ENCODE peak calls at places on chromosomes 6 and 20, in seven cellular contexts. H is astrocyte, Y is pancreas, V is A549, Q is right lobe of liver, A is ovary, W is adrenal gland. U is an unnamed sample. For H3K4me1, the result is how much of the 10 kb centered on the place peaks cover.

GRCh38 chr20:16714242-16714641 is 15.6 kb upstream of the SNRPB2 start:
- DNase-seq in H (no peak), Y (no peak), V (no peak), Q (no peak), A (no peak), W (no peak), U (no peak)

GRCh38 chr6:75525682-75526081 is 32.1 kb upstream of the FILIP1 start:
- DNase-seq in H (no peak), Y (no peak), V (no peak), Q (no peak), A (no peak), W (no peak), U (no peak)

GRCh38 chr6:40523505-40524172 is 63.5 kb downstream of the LRFN2 start:
- DNase-seq in H (no peak), Y (no peak), V (no peak), Q (no peak), A (no peak), W (no peak), U (no peak)

GRCh38 chr6:112214749-112215269 is 39.6 kb downstream of the LAMA4 start:
- DNase-seq in H (no peak), Y (no peak), V (peak), Q (no peak), A (no peak), W (no peak), U (no peak)

GRCh38 chr6:8170245-8170644 is 67.9 kb upstream of the EEF1E1 start:
- DNase-seq in H (no peak), Y (no peak), V (no peak), Q (no peak), A (no peak), W (no peak), U (no peak)

GRCh38 chr6:68473433-68474210 is 161.5 kb upstream of the ADGRB3 start:
- DNase-seq in H (peak), Y (no peak), V (no peak), Q (no peak), A (no peak), W (no peak), U (no peak)

GRCh38 chr20:41643504-41643938 is 25.3 kb upstream of the CHD6 start:
- DNase-seq in H (peak), Y (no peak), V (peak), Q (no peak), A (peak), W (peak), U (no peak)

GRCh38 chr20:3162080-3162611 is 2.5 kb upstream of the FASTKD5 start:
- DNase-seq in H (no peak), Y (peak), V (no peak), Q (no peak), A (no peak), W (peak), U (no peak)

GRCh38 chr6:154508573-154509375 is 1.7 kb downstream of the CNKSR3 start:
- DNase-seq in H (peak), Y (no peak), V (no peak), Q (no peak), A (no peak), W (no peak), U (no peak)

GRCh38 chr6:82818727-82819126 is 246.9 kb downstream of the UBE3D start:
- DNase-seq in H (peak), Y (no peak), V (no peak), Q (no peak), A (no peak), W (no peak), U (no peak)

GRCh38 chr20:53899351-53900167 is 170.8 kb downstream of the BCAS1 start:
- DNase-seq in H (peak), Y (no peak), V (peak), Q (no peak), A (no peak), W (peak), U (peak)

GRCh38 chr6:53038148-53038547 is 27.1 kb upstream of the FBXO9 start:
- DNase-seq in H (no peak), Y (no peak), V (no peak), Q (no peak), A (no peak), W (no peak), U (no peak)

GRCh38 chr6:8589941-8590676 is 154.8 kb upstream of the SLC35B3 start:
- DNase-seq in H (no peak), Y (no peak), V (no peak), Q (no peak), A (no peak), W (no peak), U (no peak)

GRCh38 chr6:111667921-111668320 is 62.2 kb upstream of the TRAF3IP2 start:
- DNase-seq in H (no peak), Y (no peak), V (no peak), Q (no peak), A (no peak), W (no peak), U (no peak)

GRCh38 chr20:54514020-54514607 is 38.7 kb downstream of the DOK5 start:
- DNase-seq in H (no peak), Y (no peak), V (no peak), Q (no peak), A (no peak), W (no peak), U (no peak)

GRCh38 chr6:47076422-47077344 is 34.6 kb upstream of the ADGRF1 start:
- DNase-seq in H (no peak), Y (no peak), V (no peak), Q (no peak), A (peak), W (no peak), U (no peak)

GRCh38 chr6:136608991-136609390 is 58.8 kb upstream of the MAP7 start:
- DNase-seq in H (peak), Y (no peak), V (no peak), Q (no peak), A (no peak), W (no peak), U (no peak)

GRCh38 chr6:98747246-98747645 is 87.1 kb upstream of the POU3F2 start:
- DNase-seq in H (no peak), Y (no peak), V (no peak), Q (no peak), A (no peak), W (no peak), U (no peak)

GRCh38 chr6:92934625-92935024 is 484.7 kb downstream of the EPHA7 start:
- DNase-seq in H (no peak), Y (peak), V (no peak), Q (no peak), A (no peak), W (no peak), U (no peak)

GRCh38 chr6:26017567-26017966 is 55.0 kb downstream of the TRIM38 start:
- DNase-seq in H (peak), Y (no peak), V (no peak), Q (peak), A (peak), W (peak), U (peak)

GRCh38 chr6:1491920-1492319 is 102.5 kb downstream of the FOXF2 start:
- DNase-seq in H (no peak), Y (no peak), V (no peak), Q (no peak), A (no peak), W (no peak), U (no peak)

GRCh38 chr20:56428881-56429280 is 16.8 kb downstream of the CASS4 start:
- DNase-seq in H (no peak), Y (no peak), V (no peak), Q (no peak), A (no peak), W (peak), U (no peak)

GRCh38 chr6:87754828-87755227 is 52.8 kb upstream of the AKIRIN2 start:
- DNase-seq in H (no peak), Y (no peak), V (no peak), Q (no peak), A (no peak), W (no peak), U (no peak)

GRCh38 chr6:31702819-31703716 is at the start of gene ABHD16A:
- DNase-seq in H (peak), Y (peak), V (peak), Q (peak), A (peak), W (peak), U (peak)

GRCh38 chr6:31701666-31702420 is 1.3 kb downstream of the ABHD16A start:
- DNase-seq in H (no peak), Y (no peak), V (no peak), Q (peak), A (no peak), W (peak), U (no peak)

GRCh38 chr6:31697555-31697954 is 5.6 kb downstream of the ABHD16A start:
- DNase-seq in H (no peak), Y (no peak), V (no peak), Q (no peak), A (no peak), W (no peak), U (no peak)

GRCh38 chr6:31702421-31702818 is 704 bp downstream of the ABHD16A start:
- DNase-seq in H (peak), Y (no peak), V (no peak), Q (no peak), A (no peak), W (no peak), U (no peak)

DNA sequence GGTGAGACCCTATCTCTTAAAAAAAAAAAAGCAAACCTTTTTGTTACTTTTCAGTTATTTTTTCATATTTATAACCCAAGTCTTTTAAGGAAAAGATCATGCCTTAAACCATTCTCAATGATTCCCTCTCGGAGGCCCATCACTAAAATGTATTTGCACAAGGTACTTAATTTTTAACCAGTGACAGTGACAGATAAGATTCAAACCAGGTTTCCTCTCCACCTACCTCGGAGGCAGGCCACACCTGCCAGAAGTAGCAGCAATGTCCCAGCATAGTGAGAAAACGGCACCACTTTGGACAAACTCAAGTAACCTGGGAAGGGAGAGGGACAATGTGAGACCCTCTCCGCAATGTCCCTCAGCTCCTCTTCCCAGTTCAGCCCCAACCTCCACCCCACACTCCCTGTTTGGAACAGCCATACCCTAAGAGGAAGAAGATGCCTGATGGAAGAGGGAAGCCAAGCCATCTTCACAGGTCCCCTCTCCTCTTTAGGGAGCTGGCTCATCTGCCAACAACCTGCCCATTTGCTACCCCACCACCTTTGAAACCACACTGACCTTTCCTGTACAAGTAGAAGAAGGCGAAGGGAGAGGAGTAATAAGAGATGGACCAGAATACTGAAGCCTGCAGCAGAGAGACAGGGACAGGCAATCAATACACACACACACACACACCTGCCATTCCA is 2.3 kb downstream of the ABHD16A start:
- DNase-seq in H (no peak), Y (no peak), V (no peak), Q (no peak), A (no peak), W (no peak), U (no peak)
- TF ChIP-seq CTCF in H (no peak), Y (no peak), V (no peak), Q (no peak), A (no peak), W (no peak), U (no peak)

DNA sequence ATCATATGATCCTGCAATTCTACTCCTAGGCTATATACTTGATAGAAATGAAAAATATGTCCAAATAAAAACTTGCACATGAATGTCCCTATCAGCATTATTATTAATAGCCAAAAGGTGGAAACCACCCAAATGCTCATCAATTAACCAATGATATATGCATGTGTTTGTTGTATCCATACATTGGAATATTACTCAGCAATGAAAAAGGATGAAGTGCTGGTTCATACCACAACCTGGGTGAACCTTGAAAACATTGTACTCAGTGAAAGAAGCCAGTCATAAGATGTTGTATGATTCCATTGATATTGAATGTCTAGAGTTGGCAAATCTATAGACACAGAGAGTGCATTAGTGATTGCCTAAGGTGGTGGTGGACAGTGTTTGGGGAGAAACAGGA is 267.6 kb downstream of the PRKN start:
- DNase-seq in H (no peak), Y (no peak), V (no peak), Q (no peak), A (no peak), W (no peak), U (no peak)
- H3K4me1 ChIP-seq in H (under half), Y (under half), V (under half), Q (under half), A (under half), W (under half), U (under half)

DNA sequence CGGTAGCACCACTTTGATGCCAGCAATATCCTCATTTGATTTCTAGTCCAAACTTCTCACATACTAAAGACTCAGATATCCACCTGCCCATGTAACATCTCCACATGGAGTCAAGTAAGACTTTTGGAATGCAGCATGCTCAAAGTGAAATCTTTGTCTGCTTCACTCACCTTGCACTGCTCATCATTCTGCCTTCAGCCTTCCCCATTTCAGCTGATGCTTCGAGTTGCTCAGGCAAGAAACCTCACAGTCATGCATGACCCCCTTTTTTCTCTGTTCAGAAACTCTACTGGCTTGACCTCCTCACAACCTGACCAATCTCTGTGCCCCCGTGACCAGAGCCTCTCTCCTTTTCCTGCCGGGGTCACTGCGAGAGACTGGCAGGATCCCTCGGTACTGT is 41.0 kb upstream of the KIF25 start:
- DNase-seq in H (no peak), Y (no peak), V (no peak), Q (no peak), A (no peak), W (no peak), U (no peak)
- H3K27ac ChIP-seq in H (no peak), Y (no peak), V (peak), Q (no peak), A (no peak), W (no peak), U (no peak)

GRCh38 chr20:37506166-37506725 is 14.8 kb upstream of the NNAT start:
- DNase-seq in H (no peak), Y (no peak), V (no peak), Q (no peak), A (no peak), W (peak), U (peak)

GRCh38 chr20:37505263-37506165 is 15.5 kb upstream of the NNAT start:
- DNase-seq in H (no peak), Y (no peak), V (no peak), Q (peak), A (no peak), W (peak), U (peak)

GRCh38 chr20:37511605-37512275 is 9.3 kb upstream of the NNAT start:
- DNase-seq in H (peak), Y (no peak), V (no peak), Q (no peak), A (no peak), W (peak), U (peak)

GRCh38 chr20:37513764-37514359 is 7.2 kb upstream of the NNAT start:
- DNase-seq in H (no peak), Y (no peak), V (no peak), Q (no peak), A (no peak), W (peak), U (peak)

DNA sequence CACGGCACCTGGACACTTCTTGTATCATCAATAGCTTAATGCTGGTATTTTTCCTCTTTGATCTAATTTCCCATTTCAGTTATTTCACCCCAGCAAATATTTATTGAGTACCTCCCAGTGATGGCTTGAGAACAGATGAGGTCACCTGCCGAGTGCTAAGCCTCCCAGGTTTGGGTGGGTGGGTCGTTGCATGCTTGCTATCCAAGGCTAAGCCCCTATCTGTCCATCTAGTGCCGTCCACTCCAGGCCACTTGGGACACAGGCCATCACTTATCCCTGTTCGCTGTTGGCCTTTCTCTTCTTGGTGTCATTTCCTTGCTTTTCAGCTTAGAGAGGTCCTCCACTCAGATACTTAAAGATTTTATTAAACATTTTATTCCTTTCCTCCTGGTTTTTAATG is 10.8 kb upstream of the NNAT start:
- DNase-seq in H (no peak), Y (no peak), V (no peak), Q (no peak), A (no peak), W (peak), U (peak)
- TF ChIP-seq CTCF in H (no peak), Y (no peak), V (no peak), Q (no peak), A (no peak), W (no peak), U (no peak)

U was measured in RWPE2.